ENCODE peak calls at places on chromosomes 11 and 22, in four cellular contexts. R, U, Y and W are unnamed samples.
A peak's percentile ranks its signal among the peaks of the same experiment; 100 is the strongest.

GRCh38 chr11:96073536-96073935 is 149.6 kb upstream of the MTMR2 start:
- DNase-seq in R (no peak), U (no peak), Y (no peak), W (no peak)

GRCh38 chr11:126604461-126604860 is 249.0 kb downstream of the ST3GAL4 start:
- DNase-seq in R (no peak), U (no peak), Y (no peak), W (no peak)

GRCh38 chr22:17483670-17484372 is 79.5 kb upstream of the SLC25A18 start:
- DNase-seq in R (no peak), U (no peak), Y (no peak), W (no peak)

GRCh38 chr11:47003180-47003877 is 66.8 kb downstream of the CSTPP1 start:
- DNase-seq in R (no peak), U (no peak), Y (no peak), W (no peak)

GRCh38 chr11:16126361-16126760 is 230.0 kb downstream of the SOX6 start:
- DNase-seq in R (peak; percentile 82), U (no peak), Y (no peak), W (peak; percentile 36)

GRCh38 chr11:119693253-119693815 is 35.7 kb downstream of the NECTIN1 start:
- DNase-seq in R (no peak), U (no peak), Y (no peak), W (no peak)

GRCh38 chr11:102347526-102348331 is 715 bp downstream of the BIRC2 start:
- DNase-seq in R (peak; percentile 38), U (no peak), Y (no peak), W (peak; percentile 27)

GRCh38 chr11:119691701-119692546 is 37.1 kb downstream of the NECTIN1 start:
- DNase-seq in R (no peak), U (no peak), Y (no peak), W (no peak)

GRCh38 chr22:31161386-31161785 is 1.4 kb downstream of the RNF185 start:
- DNase-seq in R (no peak), U (no peak), Y (no peak), W (no peak)

GRCh38 chr11:110077866-110078325 is 15.3 kb upstream of the ZC3H12C start:
- DNase-seq in R (peak; percentile 13), U (no peak), Y (no peak), W (no peak)

GRCh38 chr11:26037716-26038115 is 294.2 kb upstream of the ANO3 start:
- DNase-seq in R (no peak), U (no peak), Y (no peak), W (no peak)

GRCh38 chr11:16125796-16126195 is 230.6 kb downstream of the SOX6 start:
- DNase-seq in R (no peak), U (no peak), Y (no peak), W (no peak)

GRCh38 chr11:126460417-126461095 is 105.1 kb downstream of the ST3GAL4 start:
- DNase-seq in R (no peak), U (no peak), Y (no peak), W (no peak)

GRCh38 chr22:43992331-43992821 is 31.7 kb upstream of the PARVB start:
- DNase-seq in R (no peak), U (no peak), Y (no peak), W (peak; percentile 33)

GRCh38 chr11:57779275-57779674 is 17.7 kb downstream of the CTNND1 start:
- DNase-seq in R (peak; percentile 86), U (no peak), Y (no peak), W (no peak)

GRCh38 chr11:126544311-126545056 is 189.0 kb downstream of the ST3GAL4 start:
- DNase-seq in R (no peak), U (no peak), Y (no peak), W (peak; percentile 73)

GRCh38 chr11:43736502-43737193 is 56.1 kb downstream of the HSD17B12 start:
- DNase-seq in R (peak; percentile 19), U (no peak), Y (no peak), W (no peak)

GRCh38 chr22:44381761-44382454 is 69.2 kb upstream of the SHISAL1 start:
- DNase-seq in R (no peak), U (no peak), Y (no peak), W (no peak)

GRCh38 chr11:80860632-80861031 is 1419.8 kb upstream of the TENM4 start:
- DNase-seq in R (no peak), U (no peak), Y (no peak), W (no peak)

GRCh38 chr11:78656327-78656726 is 81.7 kb upstream of the NARS2 start:
- DNase-seq in R (no peak), U (no peak), Y (no peak), W (no peak)

GRCh38 chr11:122226810-122227379 is 110.9 kb upstream of the BLID start:
- DNase-seq in R (no peak), U (no peak), Y (no peak), W (no peak)

GRCh38 chr11:34333787-34334186 is 24.0 kb downstream of the ABTB2 start:
- DNase-seq in R (no peak), U (no peak), Y (no peak), W (no peak)

GRCh38 chr22:31278643-31279326 is 13.5 kb downstream of the PIK3IP1 start:
- DNase-seq in R (no peak), U (no peak), Y (no peak), W (no peak)

GRCh38 chr22:41589260-41589600 is 410 bp downstream of the PMM1 start:
- DNase-seq in R (no peak), U (no peak), Y (peak; percentile 62), W (peak; percentile 55)

DNA sequence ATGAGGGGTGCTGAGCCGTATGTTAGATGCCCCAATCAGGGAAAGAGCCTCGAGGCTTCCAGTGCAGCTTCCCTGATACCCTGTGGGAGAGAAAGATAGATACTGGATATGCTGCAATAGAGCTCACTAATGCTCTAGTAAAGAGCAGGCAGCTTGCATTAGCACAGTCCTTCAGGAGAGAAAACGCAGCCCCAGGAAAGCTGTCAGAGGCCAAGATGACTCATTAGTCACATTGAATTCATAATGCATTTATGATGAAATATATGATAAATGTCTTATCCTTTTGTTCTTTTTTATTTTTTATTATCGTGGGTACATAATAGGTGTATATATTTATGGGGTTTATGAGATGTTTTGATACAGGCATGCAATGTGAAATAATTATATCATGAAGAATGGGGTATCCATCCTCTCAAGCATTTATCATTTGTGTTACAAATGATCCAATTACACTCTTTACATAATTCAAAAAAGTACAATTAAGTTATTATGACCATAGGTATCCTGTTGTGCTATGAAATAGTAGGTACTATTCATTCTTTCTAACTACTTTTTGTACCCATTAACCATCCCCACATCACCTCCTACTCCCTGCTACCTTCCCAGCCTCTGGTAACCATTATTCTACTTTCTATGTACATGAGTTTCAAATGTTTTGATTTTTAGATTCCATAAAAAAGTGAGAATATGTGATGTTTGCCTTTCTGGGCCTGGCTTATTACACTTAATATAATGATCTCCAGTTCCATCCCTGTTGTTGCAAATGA is 94.5 kb upstream of the TOP3B start:
- DNase-seq in R (no peak), U (no peak), Y (no peak), W (peak; percentile 36)
- TF ChIP-seq ELF1 in R (no peak), U (no peak), Y (no peak), W (no peak)

GRCh38 chr11:125253289-125253688 is 88.7 kb downstream of the PKNOX2 start:
- DNase-seq in R (no peak), U (no peak), Y (no peak), W (no peak)

GRCh38 chr11:125256471-125257010 is 92.0 kb downstream of the PKNOX2 start:
- DNase-seq in R (no peak), U (no peak), Y (no peak), W (no peak)

GRCh38 chr11:125250316-125250870 is 85.8 kb downstream of the PKNOX2 start:
- DNase-seq in R (no peak), U (no peak), Y (no peak), W (no peak)

GRCh38 chr11:125253795-125254525 is 89.4 kb downstream of the PKNOX2 start:
- DNase-seq in R (no peak), U (no peak), Y (no peak), W (no peak)

DNA sequence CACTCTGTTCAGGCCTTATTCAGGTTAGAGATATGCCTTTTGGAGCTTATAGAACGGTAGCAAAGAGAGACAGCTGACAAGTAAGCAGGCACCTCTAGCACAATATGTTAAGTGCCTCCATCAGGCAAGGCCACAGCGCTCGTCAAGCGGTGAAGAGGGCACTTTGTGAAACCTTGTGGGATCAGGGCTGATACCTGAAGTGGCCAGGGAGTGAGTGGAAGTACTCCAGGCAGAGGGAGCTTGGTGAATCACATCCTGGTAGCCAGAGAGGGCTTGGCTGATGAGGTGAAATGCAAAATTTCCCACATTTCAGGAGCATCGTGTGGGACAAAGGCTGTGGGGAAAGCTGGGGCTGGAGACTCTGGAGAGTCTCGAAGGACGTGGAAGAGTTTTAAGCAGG is 87.4 kb downstream of the PKNOX2 start:
- DNase-seq in R (no peak), U (no peak), Y (no peak), W (no peak)
- TF ChIP-seq ELF1 in R (no peak), U (no peak), Y (no peak), W (no peak)

DNA sequence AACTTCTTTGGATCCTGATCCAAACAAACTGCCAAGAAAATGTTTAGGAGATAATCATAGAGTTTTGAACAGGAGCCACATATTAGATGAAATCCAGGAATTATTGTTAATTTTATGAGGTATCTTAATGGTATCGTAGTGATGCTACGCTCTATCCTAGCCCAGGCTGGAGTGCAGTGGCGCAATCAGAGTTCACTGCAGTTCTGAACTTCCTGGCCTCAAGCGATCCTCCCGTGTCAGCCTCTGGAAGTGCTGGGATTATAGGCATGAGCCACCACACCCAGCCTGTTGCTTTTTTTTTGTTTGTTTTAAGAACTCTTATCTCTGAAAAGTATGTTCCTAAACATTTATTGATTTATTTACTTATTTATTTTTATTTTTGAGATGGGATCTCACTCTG is 2.4 kb downstream of the GSTT4 start:
- DNase-seq in R (no peak), U (no peak), Y (no peak), W (no peak)
- TF ChIP-seq ELF1 in R (no peak), U (no peak), Y (no peak), W (no peak)

GRCh38 chr11:36493332-36493731 is 16.7 kb downstream of the TRAF6 start:
- DNase-seq in R (no peak), U (no peak), Y (no peak), W (no peak)
- TF ChIP-seq ELF1 in R (no peak), U (no peak), Y (no peak), W (no peak)

DNA sequence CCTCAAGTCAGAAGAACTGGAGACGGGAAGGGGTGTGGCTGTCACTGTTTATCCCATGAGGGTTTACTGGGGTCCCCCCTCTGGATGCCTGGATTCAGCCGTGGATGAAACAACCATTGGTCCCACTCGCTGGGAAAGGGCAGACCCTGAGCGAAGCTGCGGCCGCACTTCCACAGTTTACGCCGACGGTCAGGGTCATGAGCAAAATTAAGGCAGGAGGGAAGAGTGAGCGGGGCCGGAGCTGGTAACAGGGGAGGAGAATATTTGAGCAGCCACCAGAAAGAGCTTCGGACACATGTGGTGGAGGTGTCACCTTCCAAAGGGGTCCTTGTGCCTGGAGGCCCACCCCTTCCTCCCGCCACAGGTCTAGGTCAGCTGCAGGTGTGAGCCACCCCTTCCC is 344.9 kb downstream of the BRD1 start:
- DNase-seq in R (no peak), U (no peak), Y (no peak), W (no peak)
- TF ChIP-seq ELF1 in R (no peak), U (no peak), Y (no peak), W (no peak)

DNA sequence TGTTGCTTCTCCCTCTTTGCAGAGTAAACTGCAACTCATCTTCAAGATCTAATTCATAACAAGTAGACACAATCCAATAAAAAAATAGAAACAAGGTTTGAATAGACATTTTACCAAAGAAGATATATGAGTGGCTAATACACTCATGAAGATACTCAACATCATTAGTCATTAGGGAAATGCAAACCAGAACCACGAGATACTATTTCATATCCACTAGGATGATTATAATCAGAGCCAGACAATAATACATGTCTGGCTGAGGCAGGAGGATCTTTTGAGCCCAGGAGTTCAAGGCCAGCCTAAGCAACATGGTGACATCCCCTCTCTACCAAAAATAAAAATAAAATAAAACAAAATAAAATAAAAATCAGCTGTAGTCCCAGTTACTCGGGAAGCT is 85.0 kb downstream of the ATG16L2 start:
- DNase-seq in R (no peak), U (no peak), Y (no peak), W (no peak)
- TF ChIP-seq ELF1 in R (no peak), U (no peak), Y (no peak), W (no peak)

GRCh38 chr11:66857234-66857926 is 516 bp downstream of the LRFN4 start:
- DNase-seq in R (peak; percentile 30), U (no peak), Y (peak; percentile 74), W (peak; percentile 85)
- TF ChIP-seq ELF1 in R (no peak), U (no peak), Y (no peak), W (no peak)